ENCODE peak calls at places on chromosomes 1 and 21, in six cellular contexts. Z is IMR-90, J is neural progenitor cell, Y is keratinocyte, O is mammary epithelial cell, C is HepG2. T is an unnamed sample.

GRCh38 chr1:41282679-41283317 is 40.7 kb upstream of the SCMH1 start:
- DNase-seq in J (peak; percentile 74), O (peak; percentile 9), Y (no peak), C (peak; percentile 14), Z (peak; percentile 13), T (peak; percentile 20)

GRCh38 chr1:162676087-162676486 is 43.8 kb downstream of the DDR2 start:
- DNase-seq in C (no peak), Y (no peak), O (no peak), Z (peak; percentile 70), J (no peak), T (peak; percentile 87)

GRCh38 chr1:81325404-81325803 is 475.3 kb upstream of the ADGRL2 start:
- DNase-seq in O (peak; percentile 21), C (no peak), Z (no peak), J (no peak), Y (no peak), T (no peak)

GRCh38 chr1:217660353-217661062 is 29.4 kb downstream of the SPATA17 start:
- DNase-seq in Z (peak; percentile 90), O (peak; percentile 98), C (peak; percentile 8), Y (peak; percentile 95), J (peak; percentile 19), T (peak; percentile 92)

GRCh38 chr1:64223329-64224151 is 20.1 kb downstream of the UBE2U start:
- DNase-seq in C (no peak), J (no peak), Z (peak; percentile 95), O (peak; percentile 87), Y (peak; percentile 26), T (peak; percentile 95)

GRCh38 chr1:36083635-36084501 is at the start of gene TEKT2:
- DNase-seq in J (peak; percentile 96), Y (no peak), Z (no peak), O (no peak), C (no peak), T (peak; percentile 18)

GRCh38 chr1:53047737-53048344 is 14.2 kb upstream of the PODN start:
- DNase-seq in C (peak; percentile 6), O (peak; percentile 33), Z (peak; percentile 94), J (no peak), Y (no peak), T (peak; percentile 31)

GRCh38 chr1:200355815-200356214 is 54.0 kb downstream of the ZNF281 start:
- DNase-seq in Y (no peak), C (no peak), J (no peak), Z (no peak), O (no peak), T (no peak)

GRCh38 chr21:46061063-46061462 is 36.8 kb upstream of the COL6A2 start:
- DNase-seq in C (no peak), Y (no peak), Z (no peak), J (no peak), O (no peak), T (no peak)

GRCh38 chr1:51295926-51296325 is 34.4 kb downstream of the TTC39A start:
- DNase-seq in C (no peak), Z (no peak), O (no peak), J (no peak), Y (no peak), T (no peak)

GRCh38 chr1:39132505-39133339 is 71.8 kb upstream of the MACF1 start:
- DNase-seq in O (peak; percentile 80), Y (no peak), J (peak; percentile 94), Z (peak; percentile 57), C (peak; percentile 85), T (peak; percentile 34)

GRCh38 chr1:77308889-77309621 is 27.2 kb downstream of the AK5 start:
- DNase-seq in C (no peak), J (no peak), Y (no peak), Z (no peak), O (no peak), T (no peak)

GRCh38 chr21:36079010-36079649 is 9.3 kb downstream of the CBR1 start:
- DNase-seq in J (no peak), Y (no peak), O (no peak), Z (no peak), C (no peak), T (peak; percentile 6)

GRCh38 chr1:58702766-58703165 is 2.9 kb upstream of the MYSM1 start:
- DNase-seq in Z (no peak), Y (no peak), J (no peak), C (no peak), O (no peak), T (no peak)

GRCh38 chr1:153355445-153356071 is 2.1 kb upstream of the S100A9 start:
- DNase-seq in C (peak; percentile 27), Y (no peak), J (peak; percentile 59), O (peak; percentile 71), Z (peak; percentile 31), T (peak; percentile 50)

GRCh38 chr1:171576144-171576543 is 45.9 kb upstream of the MYOCOS start:
- DNase-seq in O (no peak), J (no peak), Z (no peak), C (no peak), Y (no peak), T (no peak)

GRCh38 chr1:77627965-77628570 is 54.4 kb downstream of the ZZZ3 start:
- DNase-seq in O (no peak), C (no peak), Y (no peak), Z (no peak), J (no peak), T (no peak)

GRCh38 chr1:14590781-14591180 is 7.7 kb upstream of the KAZN start:
- DNase-seq in C (no peak), Y (no peak), O (no peak), J (no peak), Z (no peak), T (no peak)
- H3K9ac ChIP-seq in C (no peak overlapping the region), Y (no peak overlapping the region), O (no peak overlapping the region), J (no peak overlapping the region), Z (no peak overlapping the region), T (no peak overlapping the region)

GRCh38 chr21:45004059-45004422 is 64.2 kb downstream of the SLX9 start:
- DNase-seq in J (no peak), Z (no peak), O (peak; percentile 23), Y (no peak), C (no peak), T (no peak)
- H2AFZ ChIP-seq in J (no peak overlapping the region), Z (no peak overlapping the region), O (peak overlapping the region; percentile 69), Y (no peak overlapping the region), C (no peak overlapping the region), T (no peak overlapping the region)

DNA sequence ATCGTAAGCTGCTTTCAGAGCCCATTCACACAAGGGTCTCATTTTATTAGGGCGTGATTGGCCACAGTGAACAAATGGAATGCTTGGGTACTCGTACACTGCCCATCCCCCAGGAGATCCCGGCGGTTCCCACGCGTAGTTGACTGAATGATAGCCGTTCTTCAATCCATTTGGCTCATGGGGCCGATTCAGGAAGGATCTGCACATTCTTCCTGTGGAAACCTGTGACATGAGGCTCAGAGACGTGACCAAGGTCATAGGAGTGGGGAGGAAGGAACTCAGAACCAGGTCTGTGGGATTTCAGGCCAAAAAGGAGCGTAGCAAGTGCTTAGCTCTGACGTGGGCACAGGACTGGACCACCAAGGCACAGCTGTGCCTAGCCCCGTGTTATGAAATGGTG is 11.7 kb downstream of the ABCG1 start:
- DNase-seq in Y (no peak), O (no peak), C (no peak), Z (no peak), J (no peak), T (no peak)
- H3K4me1 ChIP-seq in Y (peaks cover 51% of the 10 kb centered on the region), O (peaks cover 36% of the 10 kb centered on the region), C (peaks cover 34% of the 10 kb centered on the region), Z (peaks cover 33% of the 10 kb centered on the region), J (peaks cover 56% of the 10 kb centered on the region), T (peaks cover 17% of the 10 kb centered on the region)

GRCh38 chr1:92123868-92124267 is 43.7 kb downstream of the BTBD8 start:
- DNase-seq in Z (no peak), J (no peak), Y (no peak), C (no peak), O (no peak), T (no peak)
- H3K9ac ChIP-seq in Z (no peak overlapping the region), J (no peak overlapping the region), Y (no peak overlapping the region), C (no peak overlapping the region), O (no peak overlapping the region), T (no peak overlapping the region)

T was measured in fibroblast of lung.